ENCODE peak calls at places on chromosome 13, in eight cellular contexts. One of them, this sample, is unnamed.

GRCh38 chr13:98575876-98576214 is 1.1 kb downstream of the STK24 start:
- DNase-seq in breast epithelium: no peak
- DNase-seq in fibroblast of mammary gland: no peak
- DNase-seq in upper lobe of left lung: no peak
- DNase-seq in IMR-90: no peak
- DNase-seq in WERI-Rb-1: no peak
- DNase-seq in epithelial cell of esophagus: no peak
- DNase-seq in transverse colon: no peak
- DNase-seq in this sample: no peak

GRCh38 chr13:27907139-27907787 is 12.5 kb upstream of the PDX1 start:
- DNase-seq in breast epithelium: no peak
- DNase-seq in fibroblast of mammary gland: no peak
- DNase-seq in upper lobe of left lung: no peak
- DNase-seq in IMR-90: no peak
- DNase-seq in WERI-Rb-1: no peak
- DNase-seq in epithelial cell of esophagus: no peak
- DNase-seq in transverse colon: no peak
- DNase-seq in this sample: no peak

GRCh38 chr13:101309014-101309619 is 107.2 kb downstream of the NALCN start:
- DNase-seq in breast epithelium: no peak
- DNase-seq in fibroblast of mammary gland: peak; percentile 72
- DNase-seq in upper lobe of left lung: no peak
- DNase-seq in IMR-90: peak; percentile 46
- DNase-seq in WERI-Rb-1: no peak
- DNase-seq in epithelial cell of esophagus: peak; percentile 16
- DNase-seq in transverse colon: no peak
- DNase-seq in this sample: no peak

GRCh38 chr13:85828094-85828684 is 29.0 kb upstream of the SLITRK6 start:
- DNase-seq in breast epithelium: no peak
- DNase-seq in fibroblast of mammary gland: peak; percentile 15
- DNase-seq in upper lobe of left lung: no peak
- DNase-seq in IMR-90: peak; percentile 30
- DNase-seq in WERI-Rb-1: no peak
- DNase-seq in epithelial cell of esophagus: peak; percentile 45
- DNase-seq in transverse colon: no peak
- DNase-seq in this sample: no peak

GRCh38 chr13:109366521-109366920 is 419.9 kb downstream of the IRS2 start:
- DNase-seq in breast epithelium: no peak
- DNase-seq in fibroblast of mammary gland: no peak
- DNase-seq in upper lobe of left lung: no peak
- DNase-seq in IMR-90: peak; percentile 22
- DNase-seq in WERI-Rb-1: no peak
- DNase-seq in epithelial cell of esophagus: no peak
- DNase-seq in transverse colon: no peak
- DNase-seq in this sample: no peak

GRCh38 chr13:88761145-88761544 is 1090.0 kb downstream of the SLITRK5 start:
- DNase-seq in breast epithelium: no peak
- DNase-seq in fibroblast of mammary gland: no peak
- DNase-seq in upper lobe of left lung: no peak
- DNase-seq in IMR-90: no peak
- DNase-seq in WERI-Rb-1: no peak
- DNase-seq in epithelial cell of esophagus: no peak
- DNase-seq in transverse colon: no peak
- DNase-seq in this sample: no peak

GRCh38 chr13:86830046-86830445 is 841.1 kb upstream of the SLITRK5 start:
- DNase-seq in breast epithelium: no peak
- DNase-seq in fibroblast of mammary gland: no peak
- DNase-seq in upper lobe of left lung: no peak
- DNase-seq in IMR-90: no peak
- DNase-seq in WERI-Rb-1: no peak
- DNase-seq in epithelial cell of esophagus: no peak
- DNase-seq in transverse colon: no peak
- DNase-seq in this sample: no peak

GRCh38 chr13:27997904-27998522 is 9.5 kb upstream of the URAD start:
- DNase-seq in breast epithelium: no peak
- DNase-seq in fibroblast of mammary gland: peak; percentile 23
- DNase-seq in upper lobe of left lung: no peak
- DNase-seq in IMR-90: peak; percentile 28
- DNase-seq in WERI-Rb-1: peak; percentile 72
- DNase-seq in epithelial cell of esophagus: peak; percentile 56
- DNase-seq in transverse colon: peak; percentile 65
- DNase-seq in this sample: no peak

GRCh38 chr13:24692541-24692940 is 12.3 kb downstream of the ATP12A start:
- DNase-seq in breast epithelium: no peak
- DNase-seq in fibroblast of mammary gland: peak; percentile 63
- DNase-seq in upper lobe of left lung: no peak
- DNase-seq in IMR-90: peak; percentile 8
- DNase-seq in WERI-Rb-1: no peak
- DNase-seq in epithelial cell of esophagus: no peak
- DNase-seq in transverse colon: no peak
- DNase-seq in this sample: no peak

GRCh38 chr13:106899444-106899843 is 331.5 kb upstream of the ARGLU1 start:
- DNase-seq in breast epithelium: no peak
- DNase-seq in fibroblast of mammary gland: no peak
- DNase-seq in upper lobe of left lung: no peak
- DNase-seq in IMR-90: no peak
- DNase-seq in WERI-Rb-1: no peak
- DNase-seq in epithelial cell of esophagus: no peak
- DNase-seq in transverse colon: no peak
- DNase-seq in this sample: no peak

GRCh38 chr13:98937911-98938381 is 39.9 kb downstream of the DOCK9 start:
- DNase-seq in breast epithelium: no peak
- DNase-seq in fibroblast of mammary gland: peak; percentile 14
- DNase-seq in upper lobe of left lung: no peak
- DNase-seq in IMR-90: peak; percentile 12
- DNase-seq in WERI-Rb-1: peak; percentile 59
- DNase-seq in epithelial cell of esophagus: no peak
- DNase-seq in transverse colon: no peak
- DNase-seq in this sample: no peak

GRCh38 chr13:27822258-27822872 is 30.1 kb downstream of the GSX1 start:
- DNase-seq in breast epithelium: no peak
- DNase-seq in fibroblast of mammary gland: peak; percentile 13
- DNase-seq in upper lobe of left lung: no peak
- DNase-seq in IMR-90: no peak
- DNase-seq in WERI-Rb-1: no peak
- DNase-seq in epithelial cell of esophagus: no peak
- DNase-seq in transverse colon: no peak
- DNase-seq in this sample: no peak

GRCh38 chr13:89969996-89970709 is 1377.3 kb upstream of the MIR17HG start:
- DNase-seq in breast epithelium: no peak
- DNase-seq in fibroblast of mammary gland: peak; percentile 0
- DNase-seq in upper lobe of left lung: no peak
- DNase-seq in IMR-90: no peak
- DNase-seq in WERI-Rb-1: no peak
- DNase-seq in epithelial cell of esophagus: no peak
- DNase-seq in transverse colon: no peak
- DNase-seq in this sample: no peak

GRCh38 chr13:73661687-73662425 is 472.3 kb downstream of the KLF12 start:
- DNase-seq in breast epithelium: no peak
- DNase-seq in fibroblast of mammary gland: no peak
- DNase-seq in upper lobe of left lung: no peak
- DNase-seq in IMR-90: no peak
- DNase-seq in WERI-Rb-1: no peak
- DNase-seq in epithelial cell of esophagus: no peak
- DNase-seq in transverse colon: no peak
- DNase-seq in this sample: no peak

GRCh38 chr13:66887088-66887487 is 343.0 kb downstream of the PCDH9 start:
- DNase-seq in breast epithelium: no peak
- DNase-seq in fibroblast of mammary gland: peak; percentile 41
- DNase-seq in upper lobe of left lung: no peak
- DNase-seq in IMR-90: peak; percentile 57
- DNase-seq in WERI-Rb-1: no peak
- DNase-seq in epithelial cell of esophagus: no peak
- DNase-seq in transverse colon: no peak
- DNase-seq in this sample: no peak

GRCh38 chr13:90500569-90500968 is 846.9 kb upstream of the MIR17HG start:
- DNase-seq in breast epithelium: no peak
- DNase-seq in fibroblast of mammary gland: no peak
- DNase-seq in upper lobe of left lung: no peak
- DNase-seq in IMR-90: no peak
- DNase-seq in WERI-Rb-1: no peak
- DNase-seq in epithelial cell of esophagus: no peak
- DNase-seq in transverse colon: no peak
- DNase-seq in this sample: no peak

GRCh38 chr13:27194895-27195764 is 23.5 kb upstream of the USP12 start:
- DNase-seq in breast epithelium: no peak
- DNase-seq in fibroblast of mammary gland: peak; percentile 97
- DNase-seq in upper lobe of left lung: no peak
- DNase-seq in IMR-90: peak; percentile 95
- DNase-seq in WERI-Rb-1: no peak
- DNase-seq in epithelial cell of esophagus: peak; percentile 91
- DNase-seq in transverse colon: no peak
- DNase-seq in this sample: no peak

GRCh38 chr13:23626730-23627129 is 56.5 kb downstream of the TNFRSF19 start:
- DNase-seq in breast epithelium: no peak
- DNase-seq in fibroblast of mammary gland: no peak
- DNase-seq in upper lobe of left lung: no peak
- DNase-seq in IMR-90: no peak
- DNase-seq in WERI-Rb-1: no peak
- DNase-seq in epithelial cell of esophagus: no peak
- DNase-seq in transverse colon: no peak
- DNase-seq in this sample: no peak

GRCh38 chr13:29438772-29439171 is 156.7 kb downstream of the SLC7A1 start:
- DNase-seq in breast epithelium: no peak
- DNase-seq in fibroblast of mammary gland: peak; percentile 45
- DNase-seq in upper lobe of left lung: no peak
- DNase-seq in IMR-90: no peak
- DNase-seq in WERI-Rb-1: no peak
- DNase-seq in epithelial cell of esophagus: no peak
- DNase-seq in transverse colon: no peak
- DNase-seq in this sample: no peak

GRCh38 chr13:110511509-110512181 is 49.9 kb downstream of the RAB20 start:
- DNase-seq in breast epithelium: no peak
- DNase-seq in fibroblast of mammary gland: no peak
- DNase-seq in upper lobe of left lung: peak; percentile 70
- DNase-seq in IMR-90: no peak
- DNase-seq in WERI-Rb-1: no peak
- DNase-seq in epithelial cell of esophagus: no peak
- DNase-seq in transverse colon: no peak
- DNase-seq in this sample: no peak

GRCh38 chr13:44819245-44819644 is 170.0 kb downstream of the NUFIP1 start:
- DNase-seq in breast epithelium: no peak
- DNase-seq in fibroblast of mammary gland: peak; percentile 82
- DNase-seq in upper lobe of left lung: no peak
- DNase-seq in IMR-90: peak; percentile 95
- DNase-seq in WERI-Rb-1: no peak
- DNase-seq in epithelial cell of esophagus: peak; percentile 81
- DNase-seq in transverse colon: no peak
- DNase-seq in this sample: no peak

GRCh38 chr13:31159306-31159705 is 2.4 kb downstream of the HSPH1 start:
- DNase-seq in breast epithelium: no peak
- DNase-seq in fibroblast of mammary gland: peak; percentile 28
- DNase-seq in upper lobe of left lung: no peak
- DNase-seq in IMR-90: peak; percentile 7
- DNase-seq in WERI-Rb-1: no peak
- DNase-seq in epithelial cell of esophagus: no peak
- DNase-seq in transverse colon: no peak
- DNase-seq in this sample: no peak

GRCh38 chr13:44011036-44011435 is 131.3 kb downstream of the LACC1 start:
- DNase-seq in breast epithelium: no peak
- DNase-seq in fibroblast of mammary gland: no peak
- DNase-seq in upper lobe of left lung: no peak
- DNase-seq in IMR-90: no peak
- DNase-seq in WERI-Rb-1: no peak
- DNase-seq in epithelial cell of esophagus: no peak
- DNase-seq in transverse colon: no peak
- DNase-seq in this sample: no peak

GRCh38 chr13:114043421-114044053 is 69.7 kb upstream of the C13orf46 start:
- DNase-seq in breast epithelium: peak; percentile 74
- DNase-seq in fibroblast of mammary gland: peak; percentile 99
- DNase-seq in upper lobe of left lung: peak; percentile 77
- DNase-seq in IMR-90: peak; percentile 95
- DNase-seq in WERI-Rb-1: peak; percentile 89
- DNase-seq in epithelial cell of esophagus: no peak
- DNase-seq in transverse colon: peak; percentile 67
- DNase-seq in this sample: no peak
- TF ChIP-seq CTCF in breast epithelium: no peak
- TF ChIP-seq CTCF in fibroblast of mammary gland: peak; percentile 36
- TF ChIP-seq CTCF in upper lobe of left lung: no peak
- TF ChIP-seq CTCF in IMR-90: peak; percentile 57
- TF ChIP-seq CTCF in WERI-Rb-1: peak; percentile 70
- TF ChIP-seq CTCF in epithelial cell of esophagus: no peak
- TF ChIP-seq CTCF in transverse colon: no peak
- TF ChIP-seq CTCF in this sample: no peak

DNA sequence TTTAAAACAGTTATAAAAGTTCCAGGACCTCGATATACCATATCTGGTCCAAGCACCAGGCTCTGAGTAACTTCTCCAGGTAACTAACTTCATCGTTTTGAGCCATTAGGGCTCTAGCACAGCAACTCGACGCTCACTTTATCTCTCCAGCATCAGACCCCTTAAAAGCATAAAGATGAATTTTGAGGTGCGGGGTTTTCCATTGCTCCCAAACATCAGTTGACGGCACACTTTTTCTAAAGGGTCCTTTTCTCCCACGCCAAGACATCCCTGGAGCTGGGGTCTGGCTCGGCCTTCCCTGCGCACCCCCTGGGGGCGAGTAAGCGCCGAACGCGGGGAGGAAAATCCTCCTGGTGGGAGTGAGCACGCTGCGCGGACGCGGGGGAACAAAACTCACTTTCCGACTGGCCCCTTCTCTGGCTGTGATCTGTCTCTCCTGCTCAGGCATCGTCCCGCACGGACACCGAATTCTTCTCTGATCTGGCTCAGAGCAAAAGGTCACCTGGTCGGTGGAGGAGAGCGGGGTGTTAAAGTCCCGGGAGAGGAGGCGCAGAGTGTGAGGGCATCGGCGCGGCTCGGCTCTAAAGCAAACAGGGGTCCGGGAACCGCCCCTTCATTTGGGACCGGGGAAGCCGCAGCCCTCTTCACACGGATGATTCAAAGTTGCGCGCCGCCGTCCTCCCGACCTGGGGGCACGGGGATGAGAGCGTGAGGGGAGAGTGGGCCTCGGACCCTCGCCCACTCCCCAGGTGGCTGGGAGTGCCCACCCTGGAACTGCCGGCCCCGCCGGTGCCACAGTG is at the start of gene ATP7B:
- DNase-seq in breast epithelium: no peak
- DNase-seq in fibroblast of mammary gland: no peak
- DNase-seq in upper lobe of left lung: peak; percentile 63
- DNase-seq in IMR-90: no peak
- DNase-seq in WERI-Rb-1: peak; percentile 11
- DNase-seq in epithelial cell of esophagus: peak; percentile 10
- DNase-seq in transverse colon: peak; percentile 34
- DNase-seq in this sample: peak; percentile 23
- TF ChIP-seq CTCF in breast epithelium: no peak
- TF ChIP-seq CTCF in fibroblast of mammary gland: peak; percentile 16
- TF ChIP-seq CTCF in upper lobe of left lung: no peak
- TF ChIP-seq CTCF in IMR-90: peak; percentile 20
- TF ChIP-seq CTCF in WERI-Rb-1: no peak
- TF ChIP-seq CTCF in epithelial cell of esophagus: no peak
- TF ChIP-seq CTCF in transverse colon: no peak
- TF ChIP-seq CTCF in this sample: no peak

GRCh38 chr13:20093946-20094345 is 66.9 kb downstream of the GJA3 start:
- DNase-seq in breast epithelium: no peak
- DNase-seq in fibroblast of mammary gland: no peak
- DNase-seq in upper lobe of left lung: no peak
- DNase-seq in IMR-90: no peak
- DNase-seq in WERI-Rb-1: no peak
- DNase-seq in epithelial cell of esophagus: no peak
- DNase-seq in transverse colon: no peak
- DNase-seq in this sample: no peak
- TF ChIP-seq CTCF in breast epithelium: no peak
- TF ChIP-seq CTCF in fibroblast of mammary gland: no peak
- TF ChIP-seq CTCF in upper lobe of left lung: no peak
- TF ChIP-seq CTCF in IMR-90: no peak
- TF ChIP-seq CTCF in WERI-Rb-1: no peak
- TF ChIP-seq CTCF in epithelial cell of esophagus: no peak
- TF ChIP-seq CTCF in transverse colon: no peak
- TF ChIP-seq CTCF in this sample: no peak

GRCh38 chr13:22256111-22256639 is 585.3 kb downstream of the FGF9 start:
- DNase-seq in breast epithelium: no peak
- DNase-seq in fibroblast of mammary gland: no peak
- DNase-seq in upper lobe of left lung: no peak
- DNase-seq in IMR-90: no peak
- DNase-seq in WERI-Rb-1: no peak
- DNase-seq in epithelial cell of esophagus: no peak
- DNase-seq in transverse colon: no peak
- DNase-seq in this sample: no peak
- TF ChIP-seq CTCF in breast epithelium: no peak
- TF ChIP-seq CTCF in fibroblast of mammary gland: no peak
- TF ChIP-seq CTCF in upper lobe of left lung: no peak
- TF ChIP-seq CTCF in IMR-90: no peak
- TF ChIP-seq CTCF in WERI-Rb-1: no peak
- TF ChIP-seq CTCF in epithelial cell of esophagus: no peak
- TF ChIP-seq CTCF in transverse colon: no peak
- TF ChIP-seq CTCF in this sample: no peak